ENCODE peak calls at places on chromosomes 1 and 21, in five cellular contexts. P, H, N, I and R are unnamed samples.

GRCh38 chr1:71087060-71087459 is 6.2 kb upstream of the ZRANB2 start:
- DNase-seq in I (peak; percentile 11), P (no peak), H (no peak), N (no peak), R (no peak)

GRCh38 chr1:153488731-153489130 is 28.3 kb upstream of the S100A7 start:
- DNase-seq in I (no peak), N (no peak), H (no peak), P (no peak), R (no peak)

GRCh38 chr1:179826626-179827280 is 50.9 kb downstream of the TOR1AIP2 start:
- DNase-seq in I (no peak), P (no peak), H (no peak), N (no peak), R (no peak)

GRCh38 chr1:226799634-226800281 is 60.7 kb upstream of the ITPKB start:
- DNase-seq in I (no peak), N (no peak), P (peak; percentile 65), H (no peak), R (no peak)

GRCh38 chr1:100277866-100278265 is 11.8 kb downstream of the RTCA start:
- DNase-seq in H (no peak), N (peak; percentile 10), I (peak; percentile 21), P (peak; percentile 6), R (no peak)

GRCh38 chr1:27561126-27561899 is 42.6 kb downstream of the AHDC1 start:
- DNase-seq in I (no peak), N (no peak), P (no peak), H (no peak), R (no peak)

GRCh38 chr21:43330306-43330881 is 96.5 kb downstream of the SIK1 start:
- DNase-seq in H (no peak), P (no peak), N (no peak), I (no peak), R (no peak)

GRCh38 chr1:24865168-24865567 is 64.9 kb downstream of the RUNX3 start:
- DNase-seq in N (no peak), I (no peak), H (no peak), P (no peak), R (no peak)

GRCh38 chr1:224739997-224740687 is 124.0 kb downstream of the CNIH3 start:
- DNase-seq in H (no peak), P (no peak), I (no peak), N (no peak), R (no peak)

GRCh38 chr1:64006276-64007051 is 197.0 kb upstream of the UBE2U start:
- DNase-seq in N (peak; percentile 62), P (peak; percentile 84), I (peak; percentile 9), H (no peak), R (no peak)

GRCh38 chr1:226808501-226808900 is 61.9 kb upstream of the PSEN2 start:
- DNase-seq in I (no peak), H (no peak), P (no peak), N (no peak), R (no peak)

GRCh38 chr1:213905315-213905714 is 82.5 kb upstream of the PROX1 start:
- DNase-seq in I (no peak), P (peak; percentile 7), H (no peak), N (no peak), R (no peak)

GRCh38 chr1:65674522-65674921 is 118.2 kb upstream of the PDE4B start:
- DNase-seq in H (no peak), N (no peak), P (no peak), I (no peak), R (no peak)

GRCh38 chr1:65668368-65668767 is 124.3 kb upstream of the PDE4B start:
- DNase-seq in N (no peak), I (no peak), H (no peak), P (no peak), R (no peak)

GRCh38 chr1:65670518-65670917 is 122.2 kb upstream of the PDE4B start:
- DNase-seq in H (no peak), P (no peak), I (no peak), N (no peak), R (no peak)
- TF ChIP-seq JUN in H (no peak), P (no peak), I (no peak), N (no peak), R (no peak)

GRCh38 chr1:81801032-81801833 is 499 bp downstream of the ADGRL2 start:
- DNase-seq in N (peak; percentile 85), I (no peak), P (peak; percentile 91), H (no peak), R (peak; percentile 78)

GRCh38 chr1:81802601-81803422 is 2.1 kb downstream of the ADGRL2 start:
- DNase-seq in I (no peak), P (peak; percentile 77), N (peak; percentile 45), H (no peak), R (peak; percentile 61)

GRCh38 chr1:81803423-81804103 is 2.8 kb downstream of the ADGRL2 start:
- DNase-seq in P (peak; percentile 54), H (no peak), N (peak; percentile 29), I (no peak), R (peak; percentile 18)

GRCh38 chr1:81800741-81801031 is at the start of gene ADGRL2:
- DNase-seq in I (no peak), P (no peak), N (no peak), H (no peak), R (no peak)

DNA sequence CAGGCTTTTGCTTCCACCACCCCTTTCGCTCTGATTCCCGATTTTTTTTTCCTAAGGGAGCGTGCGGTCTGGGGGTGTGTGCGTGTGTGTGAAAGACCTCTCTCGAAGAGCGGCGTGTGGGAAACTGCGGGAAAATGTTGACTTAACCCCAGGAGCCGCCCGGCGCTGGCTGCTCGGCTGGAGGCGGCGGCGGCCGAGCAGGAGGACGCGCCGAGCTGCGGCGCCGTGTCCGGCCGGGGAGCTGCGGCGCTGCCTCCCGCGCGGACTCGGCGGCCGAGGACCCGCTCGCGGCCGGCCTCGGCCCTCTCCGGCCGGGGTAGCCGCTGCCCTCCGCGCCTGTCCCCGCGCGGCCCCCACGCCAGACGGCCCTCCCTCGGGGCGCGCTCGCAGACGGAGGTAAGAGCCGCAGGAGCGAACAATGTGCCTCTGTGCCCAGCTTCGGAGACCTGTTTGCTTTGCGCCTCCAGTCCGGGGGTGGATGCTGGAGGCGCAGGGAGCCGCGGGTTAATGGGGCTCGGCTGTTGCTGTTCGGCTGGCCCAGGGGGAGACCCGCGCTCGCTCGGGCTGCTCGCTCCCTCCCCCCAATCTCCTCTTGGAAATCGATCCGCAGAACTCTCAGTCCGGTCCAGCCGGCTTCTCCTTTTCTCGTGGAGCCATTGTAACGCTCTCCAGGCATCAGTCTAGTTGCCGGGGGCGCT is 1.2 kb downstream of the ADGRL2 start:
- DNase-seq in P (peak; percentile 64), N (peak; percentile 27), I (no peak), H (no peak), R (peak; percentile 38)
- TF ChIP-seq JUN in P (no peak), N (no peak), I (no peak), H (no peak), R (no peak)

GRCh38 chr1:16215882-16216753 is 3.7 kb upstream of the ARHGEF19 start:
- DNase-seq in I (peak; percentile 96), H (peak; percentile 95), N (peak; percentile 58), P (peak; percentile 81), R (peak; percentile 100)
- TF ChIP-seq JUN in I (no peak), H (no peak), N (no peak), P (no peak), R (no peak)

DNA sequence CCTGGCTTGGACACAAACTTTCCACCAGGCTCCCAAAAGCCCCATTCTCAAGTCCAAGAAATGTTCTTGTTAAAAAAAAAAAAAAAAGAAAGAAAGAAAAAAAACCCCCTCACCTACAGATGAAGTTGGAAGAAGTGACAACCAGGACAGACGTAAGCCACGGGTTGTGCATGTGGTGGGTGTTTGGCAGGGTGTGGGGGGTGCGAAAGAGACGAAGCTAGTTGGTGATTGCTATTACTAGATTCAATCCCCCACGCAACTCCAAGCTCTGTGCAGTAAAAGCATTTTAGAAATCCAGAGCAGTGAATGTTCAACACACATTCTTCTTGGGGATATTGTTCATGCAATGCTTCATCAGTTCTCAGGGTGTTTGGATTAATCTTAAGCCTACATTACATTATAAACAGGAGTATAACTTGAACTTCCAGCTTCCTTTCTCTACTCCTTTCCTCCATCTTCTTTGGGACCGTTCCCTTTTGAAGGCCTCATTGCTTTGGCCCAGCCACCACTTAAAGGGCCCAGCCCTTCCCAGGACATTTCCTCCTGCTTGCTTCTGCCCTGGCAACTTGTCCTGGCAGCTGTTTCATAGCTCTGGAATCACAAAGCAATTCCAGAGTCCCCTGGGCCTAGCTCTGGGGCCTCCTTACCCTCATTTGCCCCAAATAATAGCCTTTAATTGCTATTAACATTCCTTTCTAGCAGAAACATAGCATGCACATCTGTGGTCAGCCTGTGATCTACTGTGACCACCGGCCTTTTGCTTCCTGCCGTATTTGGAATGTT is 41.7 kb downstream of the PHC2 start:
- DNase-seq in I (no peak), H (no peak), P (no peak), N (no peak), R (no peak)
- TF ChIP-seq JUN in I (no peak), H (no peak), P (no peak), N (no peak), R (no peak)

GRCh38 chr1:114671011-114671938 is 1.4 kb upstream of the DENND2C start:
- DNase-seq in P (peak; percentile 30), H (no peak), N (peak; percentile 3), I (no peak), R (no peak)
- TF ChIP-seq JUN in P (no peak), H (no peak), N (no peak), I (no peak), R (no peak)